ENCODE peak calls at places on chromosomes 3 and 15, in nine cellular contexts. One of them, this sample, is unnamed.

GRCh38 chr3:145058483-145058882 is 1086.9 kb downstream of the DIPK2A start:
- DNase-seq in lower lobe of right lung: no peak
- DNase-seq in fibroblast of the aortic adventitia: no peak
- DNase-seq in astrocyte of the spinal cord: no peak
- DNase-seq in epithelial cell of esophagus: peak; percentile 30
- DNase-seq in uterus: no peak
- DNase-seq in tibial nerve: no peak
- DNase-seq in right atrium auricular region: no peak
- DNase-seq in endodermal cell: no peak
- DNase-seq in this sample: peak; percentile 28

GRCh38 chr15:49313650-49314049 is 109.4 kb upstream of the FGF7 start:
- DNase-seq in lower lobe of right lung: no peak
- DNase-seq in fibroblast of the aortic adventitia: peak; percentile 87
- DNase-seq in astrocyte of the spinal cord: peak; percentile 83
- DNase-seq in epithelial cell of esophagus: peak; percentile 75
- DNase-seq in uterus: no peak
- DNase-seq in tibial nerve: no peak
- DNase-seq in right atrium auricular region: no peak
- DNase-seq in endodermal cell: no peak
- DNase-seq in this sample: peak; percentile 89

GRCh38 chr3:49238274-49239127 is 38.5 kb downstream of the C3orf62 start:
- DNase-seq in lower lobe of right lung: no peak
- DNase-seq in fibroblast of the aortic adventitia: peak; percentile 89
- DNase-seq in astrocyte of the spinal cord: peak; percentile 13
- DNase-seq in epithelial cell of esophagus: peak; percentile 98
- DNase-seq in uterus: peak; percentile 83
- DNase-seq in tibial nerve: peak; percentile 84
- DNase-seq in right atrium auricular region: peak; percentile 62
- DNase-seq in endodermal cell: no peak
- DNase-seq in this sample: peak; percentile 76

GRCh38 chr3:64916192-64916798 is 228.5 kb upstream of the ADAMTS9 start:
- DNase-seq in lower lobe of right lung: no peak
- DNase-seq in fibroblast of the aortic adventitia: no peak
- DNase-seq in astrocyte of the spinal cord: no peak
- DNase-seq in epithelial cell of esophagus: no peak
- DNase-seq in uterus: no peak
- DNase-seq in tibial nerve: no peak
- DNase-seq in right atrium auricular region: no peak
- DNase-seq in endodermal cell: no peak
- DNase-seq in this sample: no peak

GRCh38 chr15:35007397-35007796 is 19.3 kb upstream of the ZNF770 start:
- DNase-seq in lower lobe of right lung: no peak
- DNase-seq in fibroblast of the aortic adventitia: no peak
- DNase-seq in astrocyte of the spinal cord: no peak
- DNase-seq in epithelial cell of esophagus: no peak
- DNase-seq in uterus: no peak
- DNase-seq in tibial nerve: no peak
- DNase-seq in right atrium auricular region: no peak
- DNase-seq in endodermal cell: no peak
- DNase-seq in this sample: no peak

GRCh38 chr15:78810377-78811123 is 714 bp downstream of the ADAMTS7 start:
- DNase-seq in lower lobe of right lung: peak; percentile 57
- DNase-seq in fibroblast of the aortic adventitia: peak; percentile 40
- DNase-seq in astrocyte of the spinal cord: peak; percentile 24
- DNase-seq in epithelial cell of esophagus: peak; percentile 16
- DNase-seq in uterus: peak; percentile 49
- DNase-seq in tibial nerve: peak; percentile 42
- DNase-seq in right atrium auricular region: no peak
- DNase-seq in endodermal cell: peak; percentile 85
- DNase-seq in this sample: peak; percentile 27

GRCh38 chr3:129320825-129321487 is 42.3 kb downstream of the HMCES start:
- DNase-seq in lower lobe of right lung: no peak
- DNase-seq in fibroblast of the aortic adventitia: no peak
- DNase-seq in astrocyte of the spinal cord: no peak
- DNase-seq in epithelial cell of esophagus: no peak
- DNase-seq in uterus: no peak
- DNase-seq in tibial nerve: no peak
- DNase-seq in right atrium auricular region: no peak
- DNase-seq in endodermal cell: no peak
- DNase-seq in this sample: no peak

GRCh38 chr3:158261371-158261991 is 151.6 kb downstream of the RSRC1 start:
- DNase-seq in lower lobe of right lung: no peak
- DNase-seq in fibroblast of the aortic adventitia: no peak
- DNase-seq in astrocyte of the spinal cord: peak; percentile 29
- DNase-seq in epithelial cell of esophagus: peak; percentile 32
- DNase-seq in uterus: no peak
- DNase-seq in tibial nerve: no peak
- DNase-seq in right atrium auricular region: no peak
- DNase-seq in endodermal cell: no peak
- DNase-seq in this sample: peak; percentile 25

GRCh38 chr15:89195836-89196235 is 25.5 kb downstream of the RLBP1 start:
- DNase-seq in lower lobe of right lung: no peak
- DNase-seq in fibroblast of the aortic adventitia: peak; percentile 96
- DNase-seq in astrocyte of the spinal cord: peak; percentile 54
- DNase-seq in epithelial cell of esophagus: no peak
- DNase-seq in uterus: no peak
- DNase-seq in tibial nerve: no peak
- DNase-seq in right atrium auricular region: no peak
- DNase-seq in endodermal cell: no peak
- DNase-seq in this sample: peak; percentile 91

GRCh38 chr3:148600902-148601765 is 96.6 kb upstream of the AGTR1 start:
- DNase-seq in lower lobe of right lung: no peak
- DNase-seq in fibroblast of the aortic adventitia: no peak
- DNase-seq in astrocyte of the spinal cord: peak; percentile 6
- DNase-seq in epithelial cell of esophagus: peak; percentile 31
- DNase-seq in uterus: no peak
- DNase-seq in tibial nerve: no peak
- DNase-seq in right atrium auricular region: no peak
- DNase-seq in endodermal cell: no peak
- DNase-seq in this sample: no peak

GRCh38 chr15:48473667-48474066 is 142.4 kb downstream of the DUT start:
- DNase-seq in lower lobe of right lung: no peak
- DNase-seq in fibroblast of the aortic adventitia: no peak
- DNase-seq in astrocyte of the spinal cord: no peak
- DNase-seq in epithelial cell of esophagus: no peak
- DNase-seq in uterus: no peak
- DNase-seq in tibial nerve: no peak
- DNase-seq in right atrium auricular region: no peak
- DNase-seq in endodermal cell: no peak
- DNase-seq in this sample: no peak

GRCh38 chr3:74787008-74787407 is 172.5 kb upstream of the CNTN3 start:
- DNase-seq in lower lobe of right lung: no peak
- DNase-seq in fibroblast of the aortic adventitia: no peak
- DNase-seq in astrocyte of the spinal cord: no peak
- DNase-seq in epithelial cell of esophagus: no peak
- DNase-seq in uterus: no peak
- DNase-seq in tibial nerve: no peak
- DNase-seq in right atrium auricular region: no peak
- DNase-seq in endodermal cell: peak; percentile 66
- DNase-seq in this sample: no peak

GRCh38 chr3:50652709-50653108 is 22.0 kb upstream of the DOCK3 start:
- DNase-seq in lower lobe of right lung: no peak
- DNase-seq in fibroblast of the aortic adventitia: no peak
- DNase-seq in astrocyte of the spinal cord: no peak
- DNase-seq in epithelial cell of esophagus: peak; percentile 54
- DNase-seq in uterus: no peak
- DNase-seq in tibial nerve: no peak
- DNase-seq in right atrium auricular region: no peak
- DNase-seq in endodermal cell: peak; percentile 89
- DNase-seq in this sample: peak; percentile 19

GRCh38 chr3:124282751-124283643 is 291.1 kb upstream of the ROPN1 start:
- DNase-seq in lower lobe of right lung: no peak
- DNase-seq in fibroblast of the aortic adventitia: peak; percentile 81
- DNase-seq in astrocyte of the spinal cord: peak; percentile 46
- DNase-seq in epithelial cell of esophagus: no peak
- DNase-seq in uterus: peak; percentile 67
- DNase-seq in tibial nerve: no peak
- DNase-seq in right atrium auricular region: no peak
- DNase-seq in endodermal cell: no peak
- DNase-seq in this sample: no peak

DNA sequence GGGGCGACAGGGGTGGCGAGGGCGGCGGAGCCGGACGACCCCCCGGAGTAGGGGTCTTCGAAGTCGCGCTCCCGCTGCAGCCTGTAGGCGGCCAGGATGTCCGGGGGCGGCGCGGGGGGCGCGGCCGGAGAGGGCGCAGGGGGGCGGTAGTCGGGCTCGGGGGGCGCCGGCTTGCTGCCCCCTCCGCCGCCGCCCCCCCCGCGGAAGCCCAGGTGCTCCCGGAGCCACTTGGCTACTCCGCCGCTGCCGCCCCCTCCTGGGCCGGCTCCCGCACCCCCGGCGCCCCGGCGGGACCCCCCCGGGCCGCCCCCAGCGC is 230 bp downstream of the SHF start:
- DNase-seq in lower lobe of right lung: no peak
- DNase-seq in fibroblast of the aortic adventitia: no peak
- DNase-seq in astrocyte of the spinal cord: no peak
- DNase-seq in epithelial cell of esophagus: no peak
- DNase-seq in uterus: no peak
- DNase-seq in tibial nerve: no peak
- DNase-seq in right atrium auricular region: no peak
- DNase-seq in endodermal cell: no peak
- DNase-seq in this sample: no peak
- H3K4me3 ChIP-seq in lower lobe of right lung: peak overlapping the region; percentile 70
- H3K4me3 ChIP-seq in fibroblast of the aortic adventitia: peak overlapping the region; percentile 74
- H3K4me3 ChIP-seq in astrocyte of the spinal cord: peak overlapping the region; percentile 60
- H3K4me3 ChIP-seq in epithelial cell of esophagus: peak overlapping the region; percentile 62
- H3K4me3 ChIP-seq in uterus: peak overlapping the region; percentile 97
- H3K4me3 ChIP-seq in tibial nerve: peak overlapping the region; percentile 91
- H3K4me3 ChIP-seq in right atrium auricular region: peak overlapping the region; percentile 81
- H3K4me3 ChIP-seq in endodermal cell: peak overlapping the region; percentile 78
- H3K4me3 ChIP-seq in this sample: peak overlapping the region; percentile 2

GRCh38 chr3:138946554-138947302 is at the start of the genes FOXL2 and FOXL2NB:
- DNase-seq in lower lobe of right lung: no peak
- DNase-seq in fibroblast of the aortic adventitia: peak; percentile 58
- DNase-seq in astrocyte of the spinal cord: peak; percentile 81
- DNase-seq in epithelial cell of esophagus: peak; percentile 69
- DNase-seq in uterus: peak; percentile 89
- DNase-seq in tibial nerve: no peak
- DNase-seq in right atrium auricular region: no peak
- DNase-seq in endodermal cell: peak; percentile 90
- DNase-seq in this sample: peak; percentile 60

GRCh38 chr3:138944842-138945645 is 1.9 kb downstream of the FOXL2 start:
- DNase-seq in lower lobe of right lung: no peak
- DNase-seq in fibroblast of the aortic adventitia: no peak
- DNase-seq in astrocyte of the spinal cord: no peak
- DNase-seq in epithelial cell of esophagus: peak; percentile 25
- DNase-seq in uterus: no peak
- DNase-seq in tibial nerve: no peak
- DNase-seq in right atrium auricular region: no peak
- DNase-seq in endodermal cell: peak; percentile 89
- DNase-seq in this sample: no peak

GRCh38 chr3:138944136-138944658 is 2.7 kb downstream of the FOXL2 start:
- DNase-seq in lower lobe of right lung: no peak
- DNase-seq in fibroblast of the aortic adventitia: peak; percentile 23
- DNase-seq in astrocyte of the spinal cord: peak; percentile 39
- DNase-seq in epithelial cell of esophagus: no peak
- DNase-seq in uterus: no peak
- DNase-seq in tibial nerve: no peak
- DNase-seq in right atrium auricular region: no peak
- DNase-seq in endodermal cell: peak; percentile 79
- DNase-seq in this sample: no peak

GRCh38 chr3:138947303-138948121 is 495 bp downstream of the FOXL2NB start:
- DNase-seq in lower lobe of right lung: no peak
- DNase-seq in fibroblast of the aortic adventitia: no peak
- DNase-seq in astrocyte of the spinal cord: no peak
- DNase-seq in epithelial cell of esophagus: no peak
- DNase-seq in uterus: no peak
- DNase-seq in tibial nerve: no peak
- DNase-seq in right atrium auricular region: no peak
- DNase-seq in endodermal cell: peak; percentile 82
- DNase-seq in this sample: no peak

GRCh38 chr3:138945646-138946553 is 1.0 kb downstream of the FOXL2 start:
- DNase-seq in lower lobe of right lung: no peak
- DNase-seq in fibroblast of the aortic adventitia: peak; percentile 30
- DNase-seq in astrocyte of the spinal cord: peak; percentile 26
- DNase-seq in epithelial cell of esophagus: peak; percentile 66
- DNase-seq in uterus: no peak
- DNase-seq in tibial nerve: no peak
- DNase-seq in right atrium auricular region: no peak
- DNase-seq in endodermal cell: peak; percentile 86
- DNase-seq in this sample: peak; percentile 38
- TF ChIP-seq CTCF in lower lobe of right lung: no peak
- TF ChIP-seq CTCF in fibroblast of the aortic adventitia: peak; percentile 24
- TF ChIP-seq CTCF in astrocyte of the spinal cord: peak; percentile 38
- TF ChIP-seq CTCF in epithelial cell of esophagus: peak; percentile 41
- TF ChIP-seq CTCF in uterus: no peak
- TF ChIP-seq CTCF in tibial nerve: no peak
- TF ChIP-seq CTCF in right atrium auricular region: no peak
- TF ChIP-seq CTCF in endodermal cell: peak; percentile 61
- TF ChIP-seq CTCF in this sample: peak; percentile 24

GRCh38 chr15:65066635-65067333 is 1.0 kb downstream of the RASL12 start:
- DNase-seq in lower lobe of right lung: peak; percentile 39
- DNase-seq in fibroblast of the aortic adventitia: no peak
- DNase-seq in astrocyte of the spinal cord: no peak
- DNase-seq in epithelial cell of esophagus: no peak
- DNase-seq in uterus: peak; percentile 91
- DNase-seq in tibial nerve: no peak
- DNase-seq in right atrium auricular region: no peak
- DNase-seq in endodermal cell: peak; percentile 79
- DNase-seq in this sample: no peak
- H3K4me3 ChIP-seq in lower lobe of right lung: peak overlapping the region; percentile 52
- H3K4me3 ChIP-seq in fibroblast of the aortic adventitia: no peak overlapping the region
- H3K4me3 ChIP-seq in astrocyte of the spinal cord: no peak overlapping the region
- H3K4me3 ChIP-seq in epithelial cell of esophagus: no peak overlapping the region
- H3K4me3 ChIP-seq in uterus: peak overlapping the region; percentile 58
- H3K4me3 ChIP-seq in tibial nerve: peak overlapping the region; percentile 81
- H3K4me3 ChIP-seq in right atrium auricular region: peak overlapping the region; percentile 72
- H3K4me3 ChIP-seq in endodermal cell: peak overlapping the region; percentile 89
- H3K4me3 ChIP-seq in this sample: no peak overlapping the region

GRCh38 chr15:74264081-74264501 is 28.0 kb downstream of the CCDC33 start:
- DNase-seq in lower lobe of right lung: no peak
- DNase-seq in fibroblast of the aortic adventitia: no peak
- DNase-seq in astrocyte of the spinal cord: no peak
- DNase-seq in epithelial cell of esophagus: no peak
- DNase-seq in uterus: no peak
- DNase-seq in tibial nerve: no peak
- DNase-seq in right atrium auricular region: no peak
- DNase-seq in endodermal cell: peak; percentile 69
- DNase-seq in this sample: no peak

GRCh38 chr15:74262635-74263034 is 26.5 kb downstream of the CCDC33 start:
- DNase-seq in lower lobe of right lung: no peak
- DNase-seq in fibroblast of the aortic adventitia: no peak
- DNase-seq in astrocyte of the spinal cord: no peak
- DNase-seq in epithelial cell of esophagus: no peak
- DNase-seq in uterus: no peak
- DNase-seq in tibial nerve: no peak
- DNase-seq in right atrium auricular region: no peak
- DNase-seq in endodermal cell: no peak
- DNase-seq in this sample: no peak

GRCh38 chr15:74261685-74262084 is 25.6 kb downstream of the CCDC33 start:
- DNase-seq in lower lobe of right lung: no peak
- DNase-seq in fibroblast of the aortic adventitia: no peak
- DNase-seq in astrocyte of the spinal cord: no peak
- DNase-seq in epithelial cell of esophagus: no peak
- DNase-seq in uterus: no peak
- DNase-seq in tibial nerve: no peak
- DNase-seq in right atrium auricular region: no peak
- DNase-seq in endodermal cell: no peak
- DNase-seq in this sample: no peak

GRCh38 chr15:74265046-74265639 is 29.0 kb downstream of the CCDC33 start:
- DNase-seq in lower lobe of right lung: no peak
- DNase-seq in fibroblast of the aortic adventitia: peak; percentile 54
- DNase-seq in astrocyte of the spinal cord: peak; percentile 15
- DNase-seq in epithelial cell of esophagus: peak; percentile 48
- DNase-seq in uterus: no peak
- DNase-seq in tibial nerve: no peak
- DNase-seq in right atrium auricular region: no peak
- DNase-seq in endodermal cell: peak; percentile 93
- DNase-seq in this sample: peak; percentile 25

GRCh38 chr15:74263473-74263872 is 27.3 kb downstream of the CCDC33 start:
- DNase-seq in lower lobe of right lung: no peak
- DNase-seq in fibroblast of the aortic adventitia: no peak
- DNase-seq in astrocyte of the spinal cord: no peak
- DNase-seq in epithelial cell of esophagus: peak; percentile 30
- DNase-seq in uterus: no peak
- DNase-seq in tibial nerve: no peak
- DNase-seq in right atrium auricular region: no peak
- DNase-seq in endodermal cell: no peak
- DNase-seq in this sample: no peak
- TF ChIP-seq CTCF in lower lobe of right lung: no peak
- TF ChIP-seq CTCF in fibroblast of the aortic adventitia: no peak
- TF ChIP-seq CTCF in astrocyte of the spinal cord: no peak
- TF ChIP-seq CTCF in epithelial cell of esophagus: no peak
- TF ChIP-seq CTCF in uterus: no peak
- TF ChIP-seq CTCF in tibial nerve: no peak
- TF ChIP-seq CTCF in right atrium auricular region: no peak
- TF ChIP-seq CTCF in endodermal cell: no peak
- TF ChIP-seq CTCF in this sample: no peak

This sample was measured in fibroblast of mammary gland.